ENCODE peak calls at places on chromosomes 16 and 17, in eight cellular contexts. W is neuronal stem cell; U is anterior cingulate cortex; X is NCI-H1092; B is A172; T is activated naive CD8-positive, alpha-beta T cell treated with anti-CD3 and anti-CD28 coated beads for 36 hours; J is endothelial cell; G is activated CD4-positive, alpha-beta T cell treated with anti-CD3 and anti-CD28 coated beads, Interleukin-2, amount 50 U/mL, for 1 hour. O is an unnamed sample.

GRCh38 chr16:89869911-89870310 is 3.5 kb upstream of the TCF25 start:
- DNase-seq in W (no peak), U (no peak), X (no peak), B (no peak), T (no peak), J (no peak), G (no peak), O (no peak)

GRCh38 chr16:19287241-19287640 is 1.7 kb downstream of the CLEC19A start:
- DNase-seq in W (no peak), U (no peak), X (no peak), B (no peak), T (no peak), J (no peak), G (no peak), O (no peak)

GRCh38 chr17:53278466-53278865 is 544.3 kb upstream of the KIF2B start:
- DNase-seq in W (no peak), U (no peak), X (no peak), B (no peak), T (no peak), J (no peak), G (no peak), O (no peak)

GRCh38 chr16:71453051-71453450 is 9.0 kb downstream of the ZNF23 start:
- DNase-seq in W (no peak), U (no peak), X (no peak), B (no peak), T (no peak), J (no peak), G (no peak), O (no peak)

GRCh38 chr16:71658771-71659170 is 32.8 kb downstream of the MARVELD3 start:
- DNase-seq in W (no peak), U (no peak), X (no peak), B (no peak), T (no peak), J (no peak), G (no peak), O (no peak)

GRCh38 chr17:74680941-74681340 is 31.8 kb downstream of the CD300LF start:
- DNase-seq in W (no peak), U (no peak), X (no peak), B (no peak), T (no peak), J (no peak), G (no peak), O (no peak)

GRCh38 chr17:31596382-31597323 is 205.2 kb downstream of the RAB11FIP4 start:
- DNase-seq in W (no peak), U (peak), X (no peak), B (peak), T (peak), J (peak), G (no peak), O (peak)

GRCh38 chr17:76523084-76524037 is 14.1 kb downstream of the CYGB start:
- DNase-seq in W (peak), U (peak), X (no peak), B (peak), T (peak), J (peak), G (peak), O (peak)

GRCh38 chr16:28105954-28106353 is 42.4 kb upstream of the GSG1L start:
- DNase-seq in W (no peak), U (no peak), X (no peak), B (no peak), T (no peak), J (no peak), G (no peak), O (no peak)

GRCh38 chr17:13952252-13952721 is 117.0 kb upstream of the COX10 start:
- DNase-seq in W (no peak), U (no peak), X (no peak), B (no peak), T (no peak), J (no peak), G (no peak), O (no peak)

GRCh38 chr17:77455111-77455877 is 314.5 kb downstream of the SEC14L1 start:
- DNase-seq in W (no peak), U (no peak), X (no peak), B (no peak), T (no peak), J (no peak), G (no peak), O (no peak)